ENCODE peak calls at places on chromosomes 4 and X, in six cellular contexts. K is memory B cell; Z is stimulated activated CD8-positive, alpha-beta memory T cell treated with anti-CD3 and anti-CD28 coated beads, Interleukin-2, amount 100 ng/mL, for 48 hours; M is T-helper 1 cell; S is AG04450; F is posterior vena cava. V is an unnamed sample.

GRCh38 chr4:107519057-107519456 is 201.0 kb downstream of the PAPSS1 start:
- DNase-seq in F (no peak), Z (no peak), S (no peak), K (no peak), M (no peak), V (no peak)

GRCh38 chr4:125179727-125180126 is 135.0 kb upstream of the FAT4 start:
- DNase-seq in S (no peak), Z (no peak), F (no peak), M (no peak), K (no peak), V (no peak)

GRCh38 chrX:110175146-110175545 is 142.7 kb downstream of the AMMECR1 start:
- DNase-seq in K (no peak), F (no peak), Z (no peak), S (no peak), M (no peak), V (no peak)

GRCh38 chrX:153726286-153727107 is 1.8 kb downstream of the ABCD1 start:
- DNase-seq in S (no peak), Z (no peak), F (peak), M (peak), K (peak), V (no peak)

GRCh38 chr4:112214397-112215264 is 17.0 kb upstream of the AP1AR start:
- DNase-seq in F (no peak), S (no peak), Z (no peak), M (peak), K (no peak), V (no peak)

GRCh38 chr4:175947117-175947722 is 118.4 kb upstream of the WDR17 start:
- DNase-seq in F (no peak), Z (no peak), K (no peak), M (no peak), S (peak), V (no peak)

GRCh38 chr4:148204892-148205291 is 237.3 kb downstream of the NR3C2 start:
- DNase-seq in Z (no peak), K (no peak), F (no peak), M (no peak), S (no peak), V (no peak)

GRCh38 chrX:118761950-118762725 is 34.7 kb downstream of the IL13RA1 start:
- DNase-seq in K (no peak), S (no peak), F (no peak), M (no peak), Z (no peak), V (no peak)

GRCh38 chr4:31917334-31917733 is 1197.2 kb downstream of the PCDH7 start:
- DNase-seq in M (no peak), F (no peak), S (no peak), K (no peak), Z (no peak), V (no peak)

GRCh38 chrX:94365736-94366135 is 691.7 kb downstream of the FAM133A start:
- DNase-seq in F (no peak), M (no peak), K (no peak), S (no peak), Z (no peak), V (no peak)

GRCh38 chr4:1205641-1206298 is 33.4 kb upstream of the SPON2 start:
- DNase-seq in M (no peak), S (no peak), K (no peak), Z (no peak), F (peak), V (no peak)

GRCh38 chrX:103615781-103616180 is 8.0 kb downstream of the TCEAL3 start:
- DNase-seq in Z (no peak), M (no peak), S (no peak), F (no peak), K (no peak), V (no peak)

GRCh38 chr4:57114973-57115372 is 4.8 kb upstream of the IGFBP7 start:
- DNase-seq in Z (no peak), F (no peak), M (no peak), K (no peak), S (no peak), V (no peak)

GRCh38 chr4:2103843-2104547 is 44.9 kb downstream of the NAT8L start:
- DNase-seq in K (no peak), S (no peak), Z (no peak), M (no peak), F (no peak), V (no peak)

GRCh38 chr4:183132081-183132480 is 33.0 kb downstream of the WWC2 start:
- DNase-seq in S (no peak), F (no peak), Z (no peak), M (no peak), K (no peak), V (no peak)

GRCh38 chrX:43141885-43142284 is 363.9 kb upstream of the PPP1R2C start:
- DNase-seq in S (no peak), K (no peak), Z (no peak), F (no peak), M (no peak), V (no peak)

GRCh38 chr4:48269861-48270515 is 350 bp upstream of the TEC start:
- DNase-seq in Z (peak), F (peak), K (peak), M (peak), S (no peak), V (peak)

GRCh38 chr4:168907119-168907698 is 102.8 kb downstream of the CBR4 start:
- DNase-seq in F (no peak), M (no peak), K (no peak), Z (no peak), S (no peak), V (no peak)

GRCh38 chrX:71053217-71053621 is 14.9 kb downstream of the SNX12 start:
- DNase-seq in Z (no peak), S (no peak), K (no peak), F (no peak), M (peak), V (no peak)

GRCh38 chrX:82658492-82658891 is 849.6 kb upstream of the POU3F4 start:
- DNase-seq in F (no peak), S (no peak), M (no peak), K (no peak), Z (no peak), V (no peak)

GRCh38 chrX:88991583-88992132 is 244.6 kb downstream of the CPXCR1 start:
- DNase-seq in S (no peak), Z (no peak), K (no peak), F (no peak), M (no peak), V (no peak)

V was measured in stimulated activated effector memory CD8-positive, alpha-beta T cell treated with anti-CD3 and anti-CD28 coated beads, Interleukin-12 subunit alpha, Interleukin-12 subunit beta, amount 100 ng/mL, for 72 hours.